ENCODE peak calls at places on chromosome 12, in five cellular contexts. J, V, A, L and R are unnamed samples.

GRCh38 chr12:80807640-80808288 is 91.1 kb downstream of the MYF5 start:
- DNase-seq in A (no peak), J (no peak), L (no peak), V (no peak), R (no peak)

GRCh38 chr12:1919284-1919683 is 832 bp upstream of the CACNA2D4 start:
- DNase-seq in V (no peak), L (peak; percentile 14), A (no peak), J (peak; percentile 58), R (peak; percentile 10)

GRCh38 chr12:95802482-95803264 is 12.1 kb upstream of the NTN4 start:
- DNase-seq in A (no peak), L (peak; percentile 64), J (no peak), V (peak; percentile 82), R (no peak)

GRCh38 chr12:53935562-53936341 is 2.9 kb upstream of the HOXC13 start:
- DNase-seq in L (no peak), A (no peak), V (no peak), J (no peak), R (no peak)

GRCh38 chr12:82314406-82314892 is 43.7 kb downstream of the CCDC59 start:
- DNase-seq in V (no peak), L (peak; percentile 54), J (no peak), A (peak; percentile 62), R (no peak)

GRCh38 chr12:104456950-104457745 is 400 bp downstream of the CHST11 start:
- DNase-seq in J (peak; percentile 90), L (peak; percentile 65), V (peak; percentile 81), A (peak; percentile 63), R (peak; percentile 90)

GRCh38 chr12:115871714-115872113 is 405.8 kb downstream of the MED13L start:
- DNase-seq in L (peak; percentile 53), J (no peak), A (no peak), V (peak; percentile 35), R (peak; percentile 31)

GRCh38 chr12:24798335-24798734 is 150.6 kb downstream of the BCAT1 start:
- DNase-seq in A (no peak), V (no peak), L (no peak), J (no peak), R (no peak)

GRCh38 chr12:46617167-46617566 is 208.6 kb downstream of the SLC38A4 start:
- DNase-seq in J (no peak), V (peak; percentile 80), L (no peak), A (no peak), R (peak; percentile 44)

GRCh38 chr12:120145164-120145563 is 28.6 kb upstream of the RAB35 start:
- DNase-seq in L (no peak), A (no peak), V (no peak), J (no peak), R (no peak)
- H3K36me3 ChIP-seq in L (peaks cover 30% of the 10 kb centered on the region), A (peaks cover 100% of the 10 kb centered on the region), V (peaks cover 83% of the 10 kb centered on the region), J (peaks cover 100% of the 10 kb centered on the region), R (no peaks in the 10 kb centered on the region)

DNA sequence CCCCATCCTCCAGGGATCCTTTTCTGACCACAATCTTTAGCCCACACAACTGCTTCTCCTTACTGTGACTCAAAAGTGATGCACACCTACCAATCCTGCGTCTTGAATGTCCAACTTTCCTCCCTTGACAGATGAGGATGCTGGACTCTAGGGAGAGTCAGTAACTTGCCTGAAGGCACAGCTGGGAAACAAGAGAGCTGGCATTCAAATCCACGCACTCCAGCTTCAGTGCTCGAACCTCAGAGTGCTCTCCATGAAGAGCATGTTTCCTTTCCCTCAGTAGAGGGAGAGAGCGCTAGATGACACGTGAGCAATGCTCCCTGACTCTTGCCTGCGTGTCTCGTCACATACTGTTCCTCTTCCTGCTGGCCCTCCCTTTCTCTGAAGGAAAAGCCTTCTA is 75.6 kb downstream of the NTF3 start:
- DNase-seq in V (no peak), L (no peak), A (no peak), J (no peak), R (no peak)
- H3K36me3 ChIP-seq in V (no peaks in the 10 kb centered on the region), L (no peaks in the 10 kb centered on the region), A (no peaks in the 10 kb centered on the region), J (no peaks in the 10 kb centered on the region), R (no peaks in the 10 kb centered on the region)

DNA sequence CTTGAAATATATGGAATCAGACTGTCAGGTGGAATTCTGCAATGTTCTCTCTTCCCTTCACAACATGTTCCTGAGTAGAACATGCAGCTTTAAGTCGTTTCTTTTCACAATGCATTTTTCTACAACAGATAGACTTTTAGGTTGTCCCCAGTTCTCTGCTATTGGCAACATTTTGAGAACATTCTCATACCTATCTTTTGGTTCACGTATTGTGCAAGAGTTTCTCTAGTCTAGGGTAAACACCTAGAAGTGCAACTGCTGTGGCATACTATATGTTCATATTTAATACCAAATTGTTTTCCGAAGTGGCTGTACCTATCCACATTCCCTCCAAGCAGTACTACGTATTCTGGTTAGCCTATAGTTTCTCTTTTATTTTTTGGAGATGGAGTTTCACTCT is 32.1 kb downstream of the PPTC7 start:
- DNase-seq in L (no peak), V (no peak), A (no peak), J (no peak), R (no peak)
- H3K36me3 ChIP-seq in L (no peaks in the 10 kb centered on the region), V (no peaks in the 10 kb centered on the region), A (peaks cover 21% of the 10 kb centered on the region), J (peaks cover 7% of the 10 kb centered on the region), R (no peaks in the 10 kb centered on the region)

GRCh38 chr12:121424632-121424992 is 24.7 kb downstream of the RNF34 start:
- DNase-seq in J (no peak), A (no peak), V (no peak), L (no peak), R (no peak)
- H3K36me3 ChIP-seq in J (peaks cover 66% of the 10 kb centered on the region), A (peaks cover 100% of the 10 kb centered on the region), V (peaks cover 33% of the 10 kb centered on the region), L (peaks cover 11% of the 10 kb centered on the region), R (no peaks in the 10 kb centered on the region)

GRCh38 chr12:48122065-48122834 is 3.1 kb downstream of the PFKM start:
- DNase-seq in A (no peak), V (no peak), J (no peak), L (peak; percentile 47), R (no peak)
- H3K36me3 ChIP-seq in A (peaks cover 31% of the 10 kb centered on the region), V (no peaks in the 10 kb centered on the region), J (no peaks in the 10 kb centered on the region), L (no peaks in the 10 kb centered on the region), R (no peaks in the 10 kb centered on the region)

DNA sequence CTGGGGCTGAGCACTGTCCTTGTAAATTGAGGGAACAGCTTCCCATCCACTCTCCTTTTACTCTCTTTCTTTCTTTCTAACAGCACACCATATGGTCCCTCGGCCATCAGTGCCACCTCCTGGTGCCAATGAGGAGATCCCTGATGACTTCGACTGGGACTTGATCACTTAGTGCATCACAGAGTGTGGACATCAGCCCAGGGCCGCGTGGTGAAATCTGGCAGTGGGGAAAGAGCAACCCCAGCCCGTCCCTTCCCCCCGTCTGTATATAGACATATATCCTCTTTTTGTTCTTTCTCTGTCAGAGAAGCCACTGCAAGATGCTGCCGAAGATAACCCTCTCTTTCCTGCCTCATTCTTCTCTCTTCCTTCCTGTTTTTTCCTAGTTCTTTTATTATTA is 13.5 kb downstream of the C3AR1 start:
- DNase-seq in J (peak; percentile 91), A (peak; percentile 85), L (no peak), V (no peak), R (no peak)
- H3K36me3 ChIP-seq in J (peaks cover 62% of the 10 kb centered on the region), A (peaks cover 76% of the 10 kb centered on the region), L (peaks cover 14% of the 10 kb centered on the region), V (peaks cover 35% of the 10 kb centered on the region), R (no peaks in the 10 kb centered on the region)

GRCh38 chr12:124842800-124843510 is 20.7 kb downstream of the SCARB1 start:
- DNase-seq in V (no peak), A (no peak), L (peak; percentile 59), J (no peak), R (no peak)
- H3K36me3 ChIP-seq in V (peaks cover 8% of the 10 kb centered on the region), A (no peaks in the 10 kb centered on the region), L (no peaks in the 10 kb centered on the region), J (no peaks in the 10 kb centered on the region), R (no peaks in the 10 kb centered on the region)

GRCh38 chr12:128318946-128319345 is 52.0 kb downstream of the TMEM132C start:
- DNase-seq in V (no peak), J (no peak), L (no peak), A (no peak), R (no peak)

GRCh38 chr12:128316078-128316477 is 49.1 kb downstream of the TMEM132C start:
- DNase-seq in J (no peak), V (no peak), A (no peak), L (no peak), R (no peak)

GRCh38 chr12:128316981-128317526 is 50.1 kb downstream of the TMEM132C start:
- DNase-seq in L (no peak), V (no peak), A (no peak), J (no peak), R (no peak)

DNA sequence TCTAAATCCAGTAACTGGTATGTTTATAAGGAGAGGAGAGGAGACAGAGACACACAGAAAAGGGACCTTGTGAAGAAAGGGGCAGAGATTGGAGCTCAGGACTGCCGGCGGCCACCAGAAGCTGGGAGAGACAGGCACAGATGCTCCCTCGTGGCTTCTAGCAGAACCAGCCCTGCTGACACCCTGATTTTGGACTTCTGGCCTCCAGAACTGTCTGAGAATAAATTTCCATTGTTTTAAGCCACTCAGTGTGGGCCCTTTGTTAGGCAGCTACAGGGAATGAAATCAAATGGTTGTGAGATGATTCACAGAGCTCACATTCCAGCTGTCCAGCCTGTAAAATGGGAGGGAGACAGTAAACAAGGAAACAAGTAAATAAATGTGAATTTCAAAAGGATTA is 47.6 kb downstream of the TMEM132C start:
- DNase-seq in L (no peak), V (no peak), A (no peak), J (no peak), R (no peak)
- H3K36me3 ChIP-seq in L (no peaks in the 10 kb centered on the region), V (no peaks in the 10 kb centered on the region), A (no peaks in the 10 kb centered on the region), J (no peaks in the 10 kb centered on the region), R (no peaks in the 10 kb centered on the region)

GRCh38 chr12:120361506-120362208 is 7.3 kb downstream of the MSI1 start:
- DNase-seq in L (no peak), A (no peak), V (peak; percentile 82), J (no peak), R (peak; percentile 71)
- H3K36me3 ChIP-seq in L (no peaks in the 10 kb centered on the region), A (no peaks in the 10 kb centered on the region), V (no peaks in the 10 kb centered on the region), J (no peaks in the 10 kb centered on the region), R (no peaks in the 10 kb centered on the region)

DNA sequence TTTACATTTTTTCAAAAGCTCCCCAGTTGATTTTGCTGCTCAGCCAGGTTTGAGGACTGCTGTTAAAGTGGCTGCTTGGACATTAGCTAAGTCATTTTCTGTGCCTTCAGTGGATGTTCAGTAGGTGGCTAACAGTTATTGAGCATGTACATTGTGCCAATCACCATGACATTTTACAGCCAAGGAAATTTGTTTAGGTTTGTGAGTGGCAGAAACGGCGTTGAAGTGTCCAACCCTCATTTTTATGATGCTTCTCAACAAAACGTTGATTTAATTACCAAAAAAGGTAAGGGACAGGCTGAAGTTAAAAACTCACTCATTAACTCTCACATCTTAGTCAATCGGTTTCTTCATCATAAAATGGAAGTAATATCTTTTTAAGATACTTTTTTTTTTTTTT is 37.0 kb upstream of the LRIG3 start:
- DNase-seq in V (no peak), J (no peak), L (no peak), A (no peak), R (no peak)
- H3K36me3 ChIP-seq in V (no peaks in the 10 kb centered on the region), J (no peaks in the 10 kb centered on the region), L (no peaks in the 10 kb centered on the region), A (no peaks in the 10 kb centered on the region), R (no peaks in the 10 kb centered on the region)